ENCODE peak calls at places on chromosome 20, in four cellular contexts. One of them, this sample, is unnamed. For H3K4me1, the result is how much of the 10 kb centered on the place peaks cover.

GRCh38 chr20:32062776-32063170 is 10.7 kb downstream of the HCK start:
- DNase-seq in neuronal stem cell: no peak
- DNase-seq in H1: no peak
- DNase-seq in trophoblast cell: peak
- DNase-seq in this sample: no peak

GRCh38 chr20:40160151-40160550 is 528.9 kb downstream of the MAFB start:
- DNase-seq in neuronal stem cell: no peak
- DNase-seq in H1: peak
- DNase-seq in trophoblast cell: peak
- DNase-seq in this sample: peak

GRCh38 chr20:7879883-7880282 is 60.4 kb downstream of the HAO1 start:
- DNase-seq in neuronal stem cell: no peak
- DNase-seq in H1: no peak
- DNase-seq in trophoblast cell: no peak
- DNase-seq in this sample: peak

GRCh38 chr20:31569163-31570020 is 35.7 kb upstream of the ID1 start:
- DNase-seq in neuronal stem cell: no peak
- DNase-seq in H1: no peak
- DNase-seq in trophoblast cell: no peak
- DNase-seq in this sample: peak

GRCh38 chr20:9068896-9069663 is at the start of gene PLCB4:
- DNase-seq in neuronal stem cell: peak
- DNase-seq in H1: no peak
- DNase-seq in trophoblast cell: peak
- DNase-seq in this sample: peak

GRCh38 chr20:14481863-14482262 is 144.5 kb upstream of the FLRT3 start:
- DNase-seq in neuronal stem cell: no peak
- DNase-seq in H1: no peak
- DNase-seq in trophoblast cell: no peak
- DNase-seq in this sample: no peak

GRCh38 chr20:48686238-48687096 is 141.3 kb downstream of the PREX1 start:
- DNase-seq in neuronal stem cell: no peak
- DNase-seq in H1: no peak
- DNase-seq in trophoblast cell: no peak
- DNase-seq in this sample: no peak

GRCh38 chr20:39264506-39265172 is 302.5 kb downstream of the DHX35 start:
- DNase-seq in neuronal stem cell: peak
- DNase-seq in H1: peak
- DNase-seq in trophoblast cell: peak
- DNase-seq in this sample: peak

GRCh38 chr20:4709261-4710105 is 12.2 kb upstream of the PRND start:
- DNase-seq in neuronal stem cell: no peak
- DNase-seq in H1: no peak
- DNase-seq in trophoblast cell: no peak
- DNase-seq in this sample: no peak

DNA sequence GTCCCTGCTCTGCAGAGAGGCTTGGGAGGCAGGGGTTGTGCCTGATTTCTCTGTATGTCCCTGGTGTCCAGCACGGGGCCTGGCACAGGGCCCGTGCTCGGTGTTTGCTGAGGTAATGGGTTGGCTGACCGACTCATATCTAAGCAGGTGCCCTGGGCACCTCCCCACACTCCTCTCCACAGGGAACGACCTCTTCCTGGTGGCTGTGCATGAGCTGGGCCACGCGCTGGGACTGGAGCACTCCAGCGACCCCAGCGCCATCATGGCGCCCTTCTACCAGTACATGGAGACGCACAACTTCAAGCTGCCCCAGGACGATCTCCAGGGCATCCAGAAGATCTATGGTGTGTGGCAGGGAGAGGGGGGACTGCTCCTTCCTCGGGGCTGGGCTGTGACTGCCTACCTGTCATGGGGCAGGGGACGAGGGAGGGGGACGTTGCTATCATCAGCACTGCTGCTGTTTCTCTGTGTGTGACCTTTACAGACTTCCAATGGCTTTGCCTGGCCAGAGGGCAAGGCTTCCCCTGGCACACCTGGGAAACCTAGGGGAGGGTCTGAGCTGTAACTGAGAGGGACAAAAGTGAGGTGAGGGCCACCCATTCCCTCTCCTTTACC is 14.2 kb downstream of the MMP24OS start:
- DNase-seq in neuronal stem cell: no peak
- DNase-seq in H1: no peak
- DNase-seq in trophoblast cell: no peak
- DNase-seq in this sample: no peak
- H2BK12ac ChIP-seq in neuronal stem cell: peak
- H2BK12ac ChIP-seq in H1: peak
- H2BK12ac ChIP-seq in trophoblast cell: peak
- H2BK12ac ChIP-seq in this sample: no peak

GRCh38 chr20:1887321-1887720 is 7.9 kb upstream of the SIRPA start:
- DNase-seq in neuronal stem cell: no peak
- DNase-seq in H1: no peak
- DNase-seq in trophoblast cell: no peak
- DNase-seq in this sample: no peak
- H3K4me1 ChIP-seq in neuronal stem cell: under half
- H3K4me1 ChIP-seq in H1: under half
- H3K4me1 ChIP-seq in trophoblast cell: under half
- H3K4me1 ChIP-seq in this sample: under half

DNA sequence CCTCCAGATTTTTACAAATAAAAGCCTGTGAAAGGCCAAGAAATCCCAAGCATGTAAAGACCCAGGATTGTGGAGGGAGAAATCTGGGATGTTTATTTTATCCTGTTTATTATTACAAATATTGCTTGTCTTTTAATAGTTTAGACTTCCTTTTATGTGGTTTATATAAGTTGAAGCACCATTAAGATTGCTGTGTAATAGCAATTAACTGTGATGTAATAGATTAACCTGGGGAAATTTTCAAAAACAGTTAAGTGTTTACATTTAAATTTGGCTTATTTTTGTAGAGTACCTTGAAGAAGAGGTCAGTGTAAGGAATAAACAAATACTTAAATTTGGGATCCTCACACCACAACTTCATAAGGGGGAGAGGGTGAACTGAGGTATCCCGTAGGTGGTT is 27.0 kb downstream of the VAPB start:
- DNase-seq in neuronal stem cell: no peak
- DNase-seq in H1: no peak
- DNase-seq in trophoblast cell: no peak
- DNase-seq in this sample: no peak
- H3K4me3 ChIP-seq in neuronal stem cell: no peak
- H3K4me3 ChIP-seq in H1: no peak
- H3K4me3 ChIP-seq in trophoblast cell: no peak
- H3K4me3 ChIP-seq in this sample: no peak

GRCh38 chr20:1326031-1326930 is 2.7 kb downstream of the SDCBP2 start:
- DNase-seq in neuronal stem cell: no peak
- DNase-seq in H1: no peak
- DNase-seq in trophoblast cell: no peak
- DNase-seq in this sample: peak
- H2BK12ac ChIP-seq in neuronal stem cell: no peak
- H2BK12ac ChIP-seq in H1: no peak
- H2BK12ac ChIP-seq in trophoblast cell: peak
- H2BK12ac ChIP-seq in this sample: peak

GRCh38 chr20:43138061-43138860 is 51.4 kb downstream of the PTPRT start:
- DNase-seq in neuronal stem cell: no peak
- DNase-seq in H1: no peak
- DNase-seq in trophoblast cell: no peak
- DNase-seq in this sample: no peak
- H3K4me1 ChIP-seq in neuronal stem cell: under half
- H3K4me1 ChIP-seq in H1: under half
- H3K4me1 ChIP-seq in trophoblast cell: under half
- H3K4me1 ChIP-seq in this sample: under half

GRCh38 chr20:6768228-6769185 is 1.0 kb downstream of the BMP2 start:
- DNase-seq in neuronal stem cell: peak
- DNase-seq in H1: no peak
- DNase-seq in trophoblast cell: no peak
- DNase-seq in this sample: peak
- H3K4me3 ChIP-seq in neuronal stem cell: peak
- H3K4me3 ChIP-seq in H1: peak
- H3K4me3 ChIP-seq in trophoblast cell: peak
- H3K4me3 ChIP-seq in this sample: peak

DNA sequence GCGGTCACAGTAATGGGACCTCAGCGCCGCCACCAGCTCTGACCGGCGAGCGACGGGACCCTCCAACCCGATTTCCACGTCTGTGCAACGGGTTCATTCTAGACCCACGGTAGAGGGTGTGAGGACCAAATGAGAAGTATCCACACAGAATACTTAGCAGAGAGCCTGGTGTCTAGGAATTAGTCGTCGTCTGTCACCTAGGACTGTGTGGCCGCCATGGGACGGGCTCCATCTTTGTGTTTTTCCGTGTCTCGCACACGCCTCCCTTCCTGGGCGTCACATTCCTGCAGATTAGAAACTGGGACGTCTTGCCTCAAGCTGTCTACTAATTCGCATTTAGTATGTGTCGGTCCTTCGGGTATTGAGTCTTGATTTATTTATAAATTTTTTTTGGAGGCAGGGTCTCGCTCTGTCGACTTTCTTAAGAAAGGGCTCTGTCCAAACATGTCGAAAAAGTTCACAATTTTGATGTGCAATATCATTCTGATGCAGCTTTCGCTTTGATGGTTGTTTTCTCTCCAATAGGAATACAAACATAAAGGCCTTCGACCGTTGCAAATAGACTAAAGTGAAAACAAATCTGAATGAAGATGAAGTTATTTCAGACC is 562 bp downstream of the MGME1 start:
- DNase-seq in neuronal stem cell: no peak
- DNase-seq in H1: no peak
- DNase-seq in trophoblast cell: peak
- DNase-seq in this sample: peak
- H2BK12ac ChIP-seq in neuronal stem cell: no peak
- H2BK12ac ChIP-seq in H1: peak
- H2BK12ac ChIP-seq in trophoblast cell: peak
- H2BK12ac ChIP-seq in this sample: peak

GRCh38 chr20:63472862-63473390 is 471 bp upstream of the KCNQ2 start:
- DNase-seq in neuronal stem cell: no peak
- DNase-seq in H1: no peak
- DNase-seq in trophoblast cell: no peak
- DNase-seq in this sample: no peak
- H3K4me1 ChIP-seq in neuronal stem cell: under half
- H3K4me1 ChIP-seq in H1: under half
- H3K4me1 ChIP-seq in trophoblast cell: under half
- H3K4me1 ChIP-seq in this sample: under half

DNA sequence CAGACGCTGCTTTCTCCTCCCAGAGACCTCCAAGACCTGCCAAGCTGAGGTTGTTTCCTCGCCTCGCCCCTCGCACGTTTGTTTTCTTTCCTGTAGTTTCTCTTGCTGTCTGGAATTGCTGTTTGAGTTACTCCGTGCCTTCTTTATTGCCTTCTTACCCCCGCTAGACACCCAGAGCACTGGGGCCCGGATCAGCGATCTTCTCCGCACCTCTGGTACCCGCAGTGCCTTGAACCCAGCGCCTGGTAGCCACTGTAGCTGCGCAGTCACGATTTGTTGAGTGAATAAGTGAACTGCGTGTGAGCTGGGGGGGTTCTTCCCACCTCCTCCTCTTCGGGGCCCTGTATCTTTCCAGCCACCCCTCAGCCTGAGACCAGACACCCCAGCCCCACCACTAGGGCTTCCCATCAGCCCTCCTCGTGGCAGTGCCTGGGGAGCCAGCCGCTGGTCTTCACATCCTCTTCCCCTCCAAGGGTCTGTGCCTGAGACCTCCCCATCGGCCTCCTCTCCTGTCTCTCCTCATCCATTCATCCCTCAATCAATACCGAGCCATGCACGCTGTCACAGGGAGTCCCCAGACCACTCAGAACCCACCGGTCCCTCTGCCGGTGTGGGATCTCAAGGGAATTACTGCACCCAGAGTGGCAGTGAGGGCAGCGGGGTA is 849 bp upstream of the BMP7 start:
- DNase-seq in neuronal stem cell: no peak
- DNase-seq in H1: no peak
- DNase-seq in trophoblast cell: no peak
- DNase-seq in this sample: no peak
- H3K4me3 ChIP-seq in neuronal stem cell: peak
- H3K4me3 ChIP-seq in H1: peak
- H3K4me3 ChIP-seq in trophoblast cell: no peak
- H3K4me3 ChIP-seq in this sample: no peak

GRCh38 chr20:2470432-2471193 is at the start of gene SNRPB:
- DNase-seq in neuronal stem cell: peak
- DNase-seq in H1: peak
- DNase-seq in trophoblast cell: peak
- DNase-seq in this sample: peak
- H2BK12ac ChIP-seq in neuronal stem cell: no peak
- H2BK12ac ChIP-seq in H1: peak
- H2BK12ac ChIP-seq in trophoblast cell: no peak
- H2BK12ac ChIP-seq in this sample: no peak

This sample was measured in mesenchymal stem cell.